ENCODE peak calls at places on chromosome 14, in seven cellular contexts. Y is PC-3, P is PC-9, D is IMR-90, I is A549, W is neural progenitor cell, B is fibroblast of lung. Q is an unnamed sample.
A peak's percentile ranks its signal among the peaks of the same experiment; 100 is the strongest.

GRCh38 chr14:65238456-65238855 is 136.1 kb upstream of the MAX start:
- DNase-seq in D (peak; percentile 82), I (peak; percentile 63), P (peak; percentile 85), W (no peak), Y (peak; percentile 82), B (peak; percentile 87), Q (peak; percentile 82)

GRCh38 chr14:95833429-95833828 is 43.2 kb upstream of the TUNAR start:
- DNase-seq in B (no peak), P (no peak), I (peak; percentile 4), W (peak; percentile 22), Y (no peak), D (no peak), Q (peak; percentile 32)

GRCh38 chr14:106141242-106142220 is 615.1 kb downstream of the TMEM121 start:
- DNase-seq in P (no peak), B (no peak), W (no peak), I (peak; percentile 28), D (no peak), Y (no peak), Q (no peak)

GRCh38 chr14:92686763-92687427 is 61.5 kb downstream of the LGMN start:
- DNase-seq in P (no peak), W (peak; percentile 92), D (peak; percentile 43), Y (peak; percentile 74), B (peak; percentile 56), I (peak; percentile 74), Q (peak; percentile 91)

GRCh38 chr14:96341323-96341722 is 21.8 kb downstream of the ATG2B start:
- DNase-seq in Y (no peak), D (no peak), P (no peak), I (no peak), W (no peak), B (no peak), Q (no peak)

GRCh38 chr14:57390806-57391562 is 598 bp downstream of the NAA30 start:
- DNase-seq in D (peak; percentile 14), W (peak; percentile 65), P (no peak), Y (peak; percentile 61), I (peak; percentile 48), B (peak; percentile 37), Q (peak; percentile 58)

GRCh38 chr14:59293934-59294661 is 105.6 kb downstream of the DAAM1 start:
- DNase-seq in W (no peak), P (no peak), D (no peak), B (no peak), Y (peak; percentile 55), I (no peak), Q (no peak)

GRCh38 chr14:104886690-104887622 is 21.9 kb downstream of the CEP170B start:
- DNase-seq in B (no peak), P (no peak), Y (no peak), I (no peak), D (no peak), W (no peak), Q (no peak)

GRCh38 chr14:45201908-45202307 is 51.1 kb downstream of the MIS18BP1 start:
- DNase-seq in I (peak; percentile 44), Y (peak; percentile 13), W (peak; percentile 12), P (no peak), D (no peak), B (peak; percentile 21), Q (peak; percentile 46)

GRCh38 chr14:73786942-73787759 is 64.5 kb upstream of the PTGR2 start:
- DNase-seq in P (no peak), I (peak; percentile 31), Y (peak; percentile 56), W (peak; percentile 83), D (peak; percentile 35), B (no peak), Q (peak; percentile 61)

GRCh38 chr14:89641495-89642162 is 224.6 kb upstream of the FOXN3 start:
- DNase-seq in B (no peak), I (no peak), W (no peak), D (no peak), Y (no peak), P (no peak), Q (no peak)

GRCh38 chr14:34496679-34497513 is 34.9 kb upstream of the SPTSSA start:
- DNase-seq in W (peak; percentile 28), B (peak; percentile 100), Y (peak; percentile 98), I (peak; percentile 99), D (peak; percentile 100), P (peak; percentile 89), Q (peak; percentile 97)

GRCh38 chr14:21723431-21724045 is 49.9 kb upstream of the OR4E1 start:
- DNase-seq in B (no peak), D (no peak), I (peak; percentile 41), P (no peak), Y (peak; percentile 32), W (peak; percentile 89), Q (peak; percentile 89)

GRCh38 chr14:96145116-96145864 is 59.3 kb upstream of the BDKRB2 start:
- DNase-seq in I (no peak), W (no peak), D (peak; percentile 91), P (no peak), Y (peak; percentile 22), B (peak; percentile 92), Q (no peak)

GRCh38 chr14:81211844-81212243 is 8.9 kb downstream of the GTF2A1 start:
- DNase-seq in I (peak; percentile 37), P (no peak), B (peak; percentile 54), W (peak; percentile 30), Y (peak; percentile 38), D (peak; percentile 17), Q (peak; percentile 55)

GRCh38 chr14:91980157-91980556 is 32.7 kb upstream of the FBLN5 start:
- DNase-seq in Y (peak; percentile 90), B (peak; percentile 88), D (peak; percentile 96), I (peak; percentile 76), P (peak; percentile 83), W (no peak), Q (no peak)

GRCh38 chr14:49880267-49881064 is 12.4 kb upstream of the ARF6 start:
- DNase-seq in P (no peak), D (no peak), Y (no peak), I (no peak), W (no peak), B (no peak), Q (no peak)

GRCh38 chr14:89955418-89956293 is at the start of gene TDP1:
- DNase-seq in Y (peak; percentile 96), D (peak; percentile 92), I (peak; percentile 92), B (peak; percentile 93), P (peak; percentile 81), W (peak; percentile 99), Q (peak; percentile 99)

GRCh38 chr14:100778951-100779690 is 46.8 kb upstream of the MEG3 start:
- DNase-seq in I (no peak), P (no peak), W (no peak), Y (no peak), D (no peak), B (no peak), Q (no peak)

GRCh38 chr14:100780646-100781355 is 45.1 kb upstream of the MEG3 start:
- DNase-seq in W (no peak), P (no peak), B (no peak), Y (no peak), I (no peak), D (no peak), Q (peak; percentile 27)

GRCh38 chr14:100781952-100782351 is 44.0 kb upstream of the MEG3 start:
- DNase-seq in D (no peak), Y (no peak), P (no peak), I (no peak), B (no peak), W (no peak), Q (no peak)

GRCh38 chr14:100779691-100780080 is 46.2 kb upstream of the MEG3 start:
- DNase-seq in I (no peak), W (no peak), P (no peak), D (no peak), Y (no peak), B (no peak), Q (no peak)

DNA sequence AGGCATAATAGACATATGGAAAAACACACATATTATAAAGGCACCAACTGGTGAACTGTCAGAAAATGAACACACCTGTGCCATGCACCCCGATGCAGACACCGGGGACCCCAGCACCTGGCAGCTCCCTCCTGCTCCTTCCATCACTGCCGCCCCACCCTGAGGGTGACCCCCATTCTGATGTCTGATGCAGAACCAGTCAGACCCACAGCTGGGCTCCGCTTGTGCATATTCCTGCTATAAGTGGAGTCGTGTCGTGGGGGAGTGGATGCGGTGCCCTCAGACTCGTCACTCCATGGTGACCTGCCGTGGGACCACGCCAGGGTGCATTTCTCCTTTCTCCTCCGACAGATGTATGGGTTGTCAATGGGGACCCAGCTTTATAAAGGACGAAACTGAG is 45.7 kb upstream of the MEG3 start:
- DNase-seq in D (no peak), W (no peak), B (no peak), P (no peak), I (no peak), Y (no peak), Q (no peak)
- H3K4me2 ChIP-seq in D (no peak overlapping the region), W (no peak overlapping the region), B (no peak overlapping the region), P (no peak overlapping the region), I (no peak overlapping the region), Y (no peak overlapping the region), Q (no peak overlapping the region)

GRCh38 chr14:54440037-54440436 is 1.1 kb downstream of the CNIH1 start:
- DNase-seq in P (no peak), B (peak; percentile 73), Y (no peak), I (no peak), W (no peak), D (peak; percentile 36), Q (peak; percentile 19)
- H3K27ac ChIP-seq in P (peak overlapping the region; percentile 73), B (peak overlapping the region; percentile 81), Y (peak overlapping the region; percentile 74), I (peak overlapping the region; percentile 98), W (peak overlapping the region; percentile 97), D (peak overlapping the region; percentile 87), Q (no peak overlapping the region)

DNA sequence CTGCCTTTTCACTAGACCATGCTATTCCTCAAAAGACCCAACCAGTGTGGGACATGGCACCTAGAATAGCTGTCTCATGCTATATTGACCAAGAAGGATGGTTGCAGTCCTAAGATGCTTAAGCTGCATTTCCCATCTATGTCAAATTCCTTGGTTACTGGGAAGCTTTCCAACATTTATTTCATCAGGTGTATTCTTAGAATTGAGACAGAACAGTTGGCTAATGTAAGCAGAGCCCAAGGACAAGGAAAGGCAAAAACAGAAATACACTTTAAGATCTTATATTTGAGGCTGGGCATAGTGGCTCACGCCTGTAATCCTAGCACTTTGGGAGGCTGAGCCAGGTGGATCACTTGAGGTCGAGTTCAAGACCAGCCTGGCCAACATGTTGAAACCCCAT is 24.7 kb downstream of the ARG2 start:
- DNase-seq in D (peak; percentile 28), B (peak; percentile 9), W (no peak), P (no peak), I (no peak), Y (no peak), Q (no peak)
- H3K4me2 ChIP-seq in D (no peak overlapping the region), B (no peak overlapping the region), W (no peak overlapping the region), P (no peak overlapping the region), I (no peak overlapping the region), Y (no peak overlapping the region), Q (no peak overlapping the region)

DNA sequence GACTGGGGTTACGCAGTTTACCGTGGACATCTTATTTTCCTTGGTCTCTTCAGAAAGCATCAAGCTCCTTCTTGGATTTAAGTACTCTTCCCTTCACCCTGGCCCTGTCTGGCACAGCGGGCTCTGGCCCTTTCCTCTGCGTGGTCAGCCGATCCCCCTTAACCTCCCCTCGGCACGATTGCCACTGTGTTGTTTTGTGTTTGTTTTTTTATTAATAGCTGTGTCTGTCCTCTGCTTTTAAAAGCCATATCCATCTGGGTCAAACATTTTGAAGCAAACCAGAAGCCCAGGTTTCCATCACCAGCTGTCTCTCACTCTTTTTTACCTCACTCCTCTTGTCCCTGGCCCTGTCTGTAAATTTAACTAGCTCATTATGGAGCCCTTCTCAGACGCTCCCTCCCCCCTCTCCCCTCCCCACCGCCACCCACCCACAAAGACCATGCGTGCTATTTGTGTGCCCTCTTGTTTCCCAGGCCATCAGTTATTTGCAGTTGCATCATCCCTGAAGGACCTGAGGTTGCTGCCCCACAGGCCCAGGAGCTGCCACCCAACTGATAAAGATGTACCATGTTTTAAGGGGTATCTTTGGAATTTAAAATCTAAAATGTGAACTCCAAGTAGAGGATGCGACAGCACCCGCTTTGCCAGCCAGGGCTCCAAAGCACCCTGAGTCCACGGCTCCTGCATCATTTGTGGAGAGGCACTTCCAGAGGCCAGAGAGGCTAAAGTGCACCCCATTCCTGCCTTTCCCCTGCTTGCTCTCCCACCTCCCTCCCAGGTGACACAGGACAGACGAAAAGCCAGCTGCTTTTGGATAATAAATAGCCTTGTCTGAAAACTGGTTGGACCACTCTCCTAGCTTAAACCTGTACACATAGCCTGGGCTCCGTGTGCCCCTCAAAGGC is 3.9 kb downstream of the BCL11B start:
- DNase-seq in I (no peak), W (no peak), D (no peak), P (no peak), Y (no peak), B (no peak), Q (peak; percentile 63)
- H3K27ac ChIP-seq in I (no peak overlapping the region), W (no peak overlapping the region), D (no peak overlapping the region), P (no peak overlapping the region), Y (no peak overlapping the region), B (no peak overlapping the region), Q (peak overlapping the region; percentile 62)